ENCODE peak calls at places on chromosomes 13 and 19, in nine cellular contexts. H is activated T-cell treated with anti-CD3 and anti-CD28 coated beads, Interleukin-2, amount 50 U/mL, for 24 hours; D is lower leg skin; N is choroid plexus epithelial cell; G is stimulated activated CD8-positive, alpha-beta memory T cell treated with anti-CD3 and anti-CD28 coated beads, Interleukin-15, amount 100 ng/mL, for 4 hours; F is activated B cell treated with CpG ODN at 0.5 μM for 24 hours; Q is EL; A is CD4-positive, alpha-beta T cell; V is A549. Y is an unnamed sample.

GRCh38 chr13:103859952-103860351 is 793.7 kb upstream of the SLC10A2 start:
- DNase-seq in H (no peak), D (no peak), N (no peak), G (no peak), F (no peak), Q (no peak), A (no peak), V (no peak), Y (no peak)

GRCh38 chr19:41238244-41238643 is 19.2 kb downstream of the AXL start:
- DNase-seq in H (no peak), D (no peak), N (no peak), G (no peak), F (no peak), Q (no peak), A (no peak), V (no peak), Y (no peak)

GRCh38 chr13:41709511-41709910 is 251.4 kb downstream of the VWA8 start:
- DNase-seq in H (no peak), D (no peak), N (no peak), G (no peak), F (no peak), Q (peak), A (no peak), V (no peak), Y (no peak)

GRCh38 chr13:83780201-83780600 is 102.1 kb downstream of the SLITRK1 start:
- DNase-seq in H (no peak), D (no peak), N (peak), G (no peak), F (no peak), Q (peak), A (no peak), V (peak), Y (peak)

GRCh38 chr19:22519152-22519551 is 97.0 kb upstream of the ZNF98 start:
- DNase-seq in H (no peak), D (no peak), N (no peak), G (no peak), F (no peak), Q (no peak), A (no peak), V (no peak), Y (no peak)

GRCh38 chr13:99614465-99614885 is 113.2 kb downstream of the TM9SF2 start:
- DNase-seq in H (no peak), D (no peak), N (peak), G (no peak), F (no peak), Q (peak), A (peak), V (peak), Y (peak)

GRCh38 chr19:2032296-2032941 is 16.9 kb upstream of the BTBD2 start:
- DNase-seq in H (peak), D (peak), N (peak), G (no peak), F (no peak), Q (peak), A (no peak), V (peak), Y (peak)

GRCh38 chr19:54364775-54365257 is at the start of gene LAIR1:
- DNase-seq in H (peak), D (no peak), N (no peak), G (no peak), F (no peak), Q (no peak), A (peak), V (no peak), Y (no peak)